ENCODE peak calls at places on chromosome 17, in seven cellular contexts. H is esophagus squamous epithelium, C is esophagus muscularis mucosa, V is GM13977, N is ascending aorta, Q is cardiac muscle cell, B is NCI-H446 treated with DMSO at 0.1 percent for 48 hours. T is an unnamed sample.

GRCh38 chr17:65664296-65664695 is 102.8 kb upstream of the AXIN2 start:
- DNase-seq in H (no peak), C (no peak), V (no peak), N (no peak), Q (no peak), B (no peak), T (no peak)

GRCh38 chr17:7651097-7651958 is 602 bp downstream of the ATP1B2 start:
- DNase-seq in H (no peak), C (no peak), V (no peak), N (no peak), Q (peak; percentile 88), B (no peak), T (no peak)

GRCh38 chr17:7081341-7082062 is 1.5 kb upstream of the CLEC10A start:
- DNase-seq in H (no peak), C (no peak), V (no peak), N (peak; percentile 52), Q (no peak), B (no peak), T (no peak)

GRCh38 chr17:3966720-3967363 is 2.6 kb upstream of the ATP2A3 start:
- DNase-seq in H (no peak), C (no peak), V (no peak), N (no peak), Q (no peak), B (no peak), T (no peak)

GRCh38 chr17:80890551-80890930 is 101.1 kb upstream of the CHMP6 start:
- DNase-seq in H (no peak), C (no peak), V (no peak), N (no peak), Q (no peak), B (no peak), T (no peak)

GRCh38 chr17:72978593-72979218 is 113.8 kb downstream of the SLC39A11 start:
- DNase-seq in H (no peak), C (no peak), V (no peak), N (no peak), Q (peak; percentile 49), B (no peak), T (no peak)

GRCh38 chr17:46984892-46985291 is 5.8 kb upstream of the RPRML start:
- DNase-seq in H (no peak), C (no peak), V (no peak), N (no peak), Q (no peak), B (peak; percentile 85), T (no peak)

GRCh38 chr17:2755941-2756724 is 6.7 kb upstream of the CCDC92B start:
- DNase-seq in H (no peak), C (no peak), V (no peak), N (no peak), Q (peak; percentile 74), B (no peak), T (no peak)

GRCh38 chr17:63800783-63801182 is 26.4 kb upstream of the PSMC5 start:
- DNase-seq in H (no peak), C (no peak), V (no peak), N (no peak), Q (no peak), B (no peak), T (no peak)

GRCh38 chr17:81397314-81398169 is 2.3 kb downstream of the BAHCC1 start:
- DNase-seq in H (no peak), C (no peak), V (no peak), N (no peak), Q (peak; percentile 73), B (peak; percentile 18), T (no peak)

GRCh38 chr17:50292465-50292864 is 18.2 kb downstream of the TMEM92 start:
- DNase-seq in H (no peak), C (no peak), V (no peak), N (no peak), Q (no peak), B (no peak), T (no peak)

GRCh38 chr17:6995500-6996255 is at the start of gene ALOX12:
- DNase-seq in H (no peak), C (no peak), V (no peak), N (no peak), Q (peak; percentile 38), B (no peak), T (no peak)

GRCh38 chr17:82605939-82606600 is 42.2 kb downstream of the WDR45B start:
- DNase-seq in H (no peak), C (no peak), V (no peak), N (no peak), Q (no peak), B (no peak), T (no peak)

GRCh38 chr17:75617675-75618074 is 15.6 kb upstream of the SMIM5 start:
- DNase-seq in H (no peak), C (no peak), V (no peak), N (no peak), Q (no peak), B (no peak), T (no peak)

GRCh38 chr17:35801583-35802224 is 6.3 kb upstream of the MMP28 start:
- DNase-seq in H (no peak), C (no peak), V (no peak), N (peak; percentile 80), Q (peak; percentile 69), B (peak; percentile 94), T (peak; percentile 75)

GRCh38 chr17:13365331-13365730 is 236.4 kb downstream of the HS3ST3A1 start:
- DNase-seq in H (no peak), C (no peak), V (no peak), N (no peak), Q (no peak), B (no peak), T (no peak)

GRCh38 chr17:63497708-63498483 is 21.0 kb downstream of the ACE start:
- DNase-seq in H (no peak), C (no peak), V (no peak), N (no peak), Q (peak; percentile 52), B (peak; percentile 39), T (no peak)

GRCh38 chr17:16417896-16418683 is 2.7 kb downstream of the TRPV2 start:
- DNase-seq in H (no peak), C (no peak), V (no peak), N (no peak), Q (no peak), B (no peak), T (no peak)

GRCh38 chr17:50055426-50056216 is at the start of gene ITGA3:
- DNase-seq in H (no peak), C (peak; percentile 94), V (peak; percentile 75), N (peak; percentile 93), Q (peak; percentile 89), B (no peak), T (peak; percentile 94)

GRCh38 chr17:67637901-67638641 is 79.7 kb upstream of the NOL11 start:
- DNase-seq in H (no peak), C (no peak), V (no peak), N (no peak), Q (no peak), B (no peak), T (peak; percentile 62)

T was measured in upper lobe of right lung.